ENCODE peak calls at places on chromosome 17, in five cellular contexts. F is left colon, X is Peyer's patch, N is C1 segment of cervical spinal cord, Y is naive B cell. G is an unnamed sample.

GRCh38 chr17:81858170-81858966 is 2.0 kb downstream of the P4HB start:
- DNase-seq in Y (no peak), F (no peak), N (no peak), X (no peak), G (no peak)

GRCh38 chr17:56744721-56745120 is 89.0 kb downstream of the C17orf67 start:
- DNase-seq in X (no peak), N (no peak), F (no peak), Y (no peak), G (no peak)

GRCh38 chr17:12624221-12624620 is 41.5 kb upstream of the MYOCD start:
- DNase-seq in N (no peak), F (no peak), Y (no peak), X (no peak), G (no peak)

GRCh38 chr17:63293310-63293709 is 152.8 kb downstream of the CYB561 start:
- DNase-seq in X (no peak), F (no peak), Y (no peak), N (no peak), G (no peak)

GRCh38 chr17:60665602-60666001 is 12.0 kb upstream of the BCAS3 start:
- DNase-seq in X (no peak), F (no peak), N (no peak), Y (no peak), G (no peak)

GRCh38 chr17:62892870-62893338 is 73.1 kb upstream of the TANC2 start:
- DNase-seq in X (no peak), Y (no peak), F (peak), N (no peak), G (no peak)

GRCh38 chr17:65230040-65230439 is 92.9 kb downstream of the RGS9 start:
- DNase-seq in Y (no peak), N (no peak), F (no peak), X (no peak), G (no peak)

GRCh38 chr17:82679586-82680465 is 18.7 kb downstream of the RAB40B start:
- DNase-seq in X (no peak), F (peak), N (no peak), Y (no peak), G (no peak)

GRCh38 chr17:21353326-21354010 is 22.7 kb upstream of the KCNJ12 start:
- DNase-seq in N (no peak), Y (no peak), X (no peak), F (no peak), G (no peak)

GRCh38 chr17:55426851-55427586 is 5.4 kb upstream of the MMD start:
- DNase-seq in Y (no peak), F (no peak), X (no peak), N (no peak), G (no peak)

GRCh38 chr17:72587773-72588511 is 467.1 kb downstream of the SOX9 start:
- DNase-seq in X (no peak), N (no peak), F (peak), Y (no peak), G (no peak)

GRCh38 chr17:38739305-38739704 is 8.8 kb downstream of the PCGF2 start:
- DNase-seq in Y (no peak), F (no peak), X (no peak), N (no peak), G (no peak)

GRCh38 chr17:66483946-66484345 is 181.5 kb downstream of the PRKCA start:
- DNase-seq in F (no peak), X (no peak), Y (no peak), N (no peak), G (no peak)

GRCh38 chr17:9252525-9252924 is 231.2 kb downstream of the NTN1 start:
- DNase-seq in N (no peak), Y (no peak), X (no peak), F (no peak), G (no peak)

GRCh38 chr17:67813803-67814180 is 11.5 kb upstream of the BPTF start:
- DNase-seq in X (no peak), Y (no peak), N (no peak), F (no peak), G (no peak)

GRCh38 chr17:37090941-37091340 is 142.2 kb downstream of the AATF start:
- DNase-seq in N (no peak), X (no peak), F (no peak), Y (no peak), G (no peak)

GRCh38 chr17:78899361-78900260 is 3.4 kb downstream of the CEP295NL start:
- DNase-seq in Y (no peak), N (no peak), X (no peak), F (no peak), G (peak)

GRCh38 chr17:7552621-7553051 is 3.8 kb downstream of the TNFSF12 start:
- DNase-seq in Y (peak), F (no peak), X (peak), N (no peak), G (no peak)

GRCh38 chr17:42189651-42189965 is 4.4 kb upstream of the HCRT start:
- DNase-seq in F (no peak), N (no peak), X (no peak), Y (no peak), G (no peak)

GRCh38 chr17:44522883-44523671 is 19.9 kb upstream of the GPATCH8 start:
- DNase-seq in Y (no peak), N (no peak), F (peak), X (peak), G (no peak)

GRCh38 chr17:68379150-68379510 is 78.2 kb downstream of the WIPI1 start:
- DNase-seq in X (no peak), F (no peak), Y (no peak), N (no peak), G (no peak)

GRCh38 chr17:16304832-16305231 is 48.4 kb downstream of the CENPV start:
- DNase-seq in Y (no peak), X (no peak), F (no peak), N (no peak), G (no peak)